ENCODE peak calls at places on chromosomes 2 and 18, in eight cellular contexts. V, T, J, Y, G, W, L and F are unnamed samples. For H3K9me3, the result is how much of the 10 kb centered on the place peaks cover.

GRCh38 chr2:74007120-74007519 is 22.4 kb downstream of the TET3 start:
- DNase-seq in L (no peak), J (peak), V (no peak), G (no peak), Y (no peak), T (no peak), W (no peak), F (no peak)

GRCh38 chr2:12816379-12817306 is 99.9 kb downstream of the TRIB2 start:
- DNase-seq in G (peak), L (peak), V (no peak), J (peak), Y (no peak), W (no peak), T (peak), F (no peak)

GRCh38 chr2:85017436-85018048 is 46.6 kb downstream of the KCMF1 start:
- DNase-seq in W (peak), V (no peak), L (no peak), T (no peak), J (peak), Y (no peak), G (peak), F (no peak)

GRCh38 chr2:206920936-206921335 is 18.4 kb upstream of the CPO start:
- DNase-seq in W (no peak), J (peak), T (no peak), V (no peak), G (no peak), Y (no peak), L (peak), F (no peak)

GRCh38 chr2:78928502-78928901 is 97.0 kb upstream of the REG3G start:
- DNase-seq in T (no peak), L (no peak), V (no peak), W (no peak), G (no peak), Y (no peak), J (no peak), F (no peak)

GRCh38 chr2:66875941-66876462 is 441.1 kb downstream of the MEIS1 start:
- DNase-seq in W (no peak), J (no peak), L (no peak), V (no peak), T (no peak), Y (no peak), G (no peak), F (no peak)

GRCh38 chr2:220334210-220334609 is 706.8 kb downstream of the SLC4A3 start:
- DNase-seq in V (no peak), Y (no peak), J (peak), W (no peak), T (no peak), L (peak), G (no peak), F (no peak)

GRCh38 chr2:113872201-113872600 is 17.7 kb upstream of the ACTR3 start:
- DNase-seq in J (peak), T (no peak), Y (no peak), G (no peak), V (no peak), W (no peak), L (no peak), F (no peak)

GRCh38 chr2:175840261-175840660 is 161.8 kb downstream of the LNPK start:
- DNase-seq in L (no peak), V (no peak), J (peak), G (no peak), Y (no peak), T (no peak), W (no peak), F (no peak)

GRCh38 chr2:197515277-197515797 is 529 bp upstream of the MOB4 start:
- DNase-seq in V (no peak), T (no peak), J (no peak), W (peak), L (no peak), G (no peak), Y (no peak), F (no peak)

GRCh38 chr2:241849616-241850543 is 8.8 kb downstream of the PDCD1 start:
- DNase-seq in J (no peak), V (no peak), W (no peak), Y (no peak), T (no peak), L (no peak), G (no peak), F (no peak)

GRCh38 chr2:160332318-160332717 is 132.2 kb upstream of the ITGB6 start:
- DNase-seq in V (no peak), Y (no peak), T (no peak), W (peak), L (no peak), G (no peak), J (peak), F (no peak)

GRCh38 chr2:197210450-197210849 is 100.1 kb downstream of the ANKRD44 start:
- DNase-seq in L (no peak), G (no peak), V (no peak), T (no peak), W (no peak), J (no peak), Y (no peak), F (no peak)

GRCh38 chr2:191228333-191228732 is 16.9 kb upstream of the MYO1B start:
- DNase-seq in V (no peak), T (no peak), W (no peak), J (no peak), G (no peak), Y (no peak), L (no peak), F (no peak)

GRCh38 chr2:18119883-18120282 is 241.4 kb downstream of the KCNS3 start:
- DNase-seq in L (no peak), G (no peak), V (no peak), T (no peak), Y (peak), W (no peak), J (peak), F (no peak)

GRCh38 chr2:154556146-154556545 is 142.3 kb upstream of the KCNJ3 start:
- DNase-seq in V (no peak), L (no peak), G (no peak), W (no peak), T (no peak), Y (no peak), J (no peak), F (no peak)

GRCh38 chr2:237686659-237687136 is 59.3 kb downstream of the LRRFIP1 start:
- DNase-seq in Y (no peak), G (no peak), J (peak), W (no peak), L (no peak), T (no peak), V (no peak), F (no peak)

GRCh38 chr18:22505136-22505535 is 87.4 kb upstream of the CTAGE1 start:
- DNase-seq in L (no peak), V (no peak), Y (no peak), J (peak), G (no peak), T (no peak), W (no peak), F (no peak)

GRCh38 chr2:83233284-83233683 is 1225.8 kb downstream of the SUCLG1 start:
- DNase-seq in J (peak), T (no peak), W (no peak), Y (no peak), G (no peak), V (no peak), L (peak), F (no peak)

GRCh38 chr18:55088000-55088401 is 128.7 kb upstream of the CCDC68 start:
- DNase-seq in Y (no peak), V (no peak), T (peak), L (peak), J (peak), W (no peak), G (no peak), F (no peak)

GRCh38 chr18:79723036-79723435 is 43.4 kb downstream of the CTDP1 start:
- DNase-seq in W (no peak), J (no peak), T (no peak), Y (no peak), L (no peak), G (no peak), V (no peak), F (no peak)
- H3K9me3 ChIP-seq in W (under half), J (under half), T (under half), Y (under half), L (under half), G (under half), V (under half), F (under half)

GRCh38 chr2:218635719-218636118 is 23.7 kb downstream of the ZNF142 start:
- DNase-seq in V (no peak), L (no peak), W (no peak), Y (no peak), T (no peak), J (no peak), G (no peak), F (no peak)
- H3K9me3 ChIP-seq in V (under half), L (under half), W (under half), Y (under half), T (under half), J (under half), G (under half), F (under half)

DNA sequence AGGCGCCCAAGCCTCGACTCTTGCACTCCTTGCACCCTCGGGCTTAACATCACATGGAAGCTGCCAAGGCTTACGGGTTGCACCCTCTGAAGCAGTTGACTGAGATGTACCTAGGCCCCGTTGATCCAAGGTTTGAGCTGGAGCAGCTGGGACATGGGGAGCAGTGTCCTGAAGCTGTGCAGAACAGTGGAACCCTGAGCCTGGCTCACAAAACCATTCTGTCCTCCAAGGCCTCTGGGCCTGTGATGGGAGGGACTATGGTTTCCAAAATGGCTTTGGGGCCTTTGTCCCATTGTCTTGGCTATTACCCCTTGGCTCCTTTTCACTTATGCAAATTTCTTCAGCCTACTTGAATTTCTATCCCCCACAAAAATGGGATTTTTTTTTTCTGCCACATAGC is 454.0 kb downstream of the PIK3C3 start:
- DNase-seq in V (no peak), J (no peak), G (no peak), L (no peak), T (no peak), Y (no peak), W (no peak), F (no peak)
- H3K9me3 ChIP-seq in V (under half), J (under half), G (under half), L (under half), T (under half), Y (under half), W (under half), F (under half)

DNA sequence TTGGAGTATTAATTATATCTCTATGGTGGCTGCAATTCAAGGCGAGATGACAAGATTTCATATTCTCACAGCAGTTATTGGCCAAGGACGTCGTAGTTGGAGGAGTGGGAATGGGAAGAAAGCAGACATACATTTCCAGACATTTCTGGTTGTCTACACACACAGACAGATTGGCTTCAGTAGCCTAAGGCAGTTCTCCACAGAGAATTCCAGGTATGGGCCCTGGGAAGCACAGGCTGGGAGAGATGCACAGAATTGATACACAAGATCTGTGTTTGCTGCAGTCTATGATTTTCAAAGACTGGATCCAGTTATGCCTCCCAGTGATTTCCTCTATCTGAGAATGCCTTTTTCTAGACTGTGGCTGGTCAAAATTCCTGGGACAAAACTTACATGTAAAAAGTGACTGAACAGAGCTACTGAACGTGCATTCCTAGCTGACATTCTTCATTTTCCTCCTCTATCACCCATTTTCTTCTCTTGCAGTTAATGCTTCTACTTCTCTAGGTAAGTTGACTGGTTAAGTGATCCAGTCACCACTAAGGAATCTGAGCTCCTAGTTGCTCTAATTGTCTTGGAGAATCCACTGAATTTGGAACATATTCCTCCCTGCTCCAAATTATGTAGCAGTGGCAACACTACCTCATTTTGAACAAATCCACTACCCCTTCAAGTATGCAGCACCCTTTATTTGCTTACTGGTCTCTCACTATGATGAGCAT is 386.7 kb upstream of the CDH7 start:
- DNase-seq in T (no peak), J (no peak), V (no peak), W (no peak), L (no peak), Y (no peak), G (no peak), F (no peak)
- H3K9me3 ChIP-seq in T (under half), J (under half), V (under half), W (under half), L (under half), Y (under half), G (under half), F (under half)